ENCODE peak calls at places on chromosomes 16 and 17, in eight cellular contexts. K is tibial artery, I is suprapubic skin, J is lower lobe of right lung, X is tibial nerve, P is fibroblast of lung, M is psoas muscle, W is body of pancreas. U is an unnamed sample. For H3K4me1, the result is how much of the 10 kb centered on the place peaks cover.

GRCh38 chr17:3888343-3889171 is 4.3 kb downstream of the CAMKK1 start:
- DNase-seq in I (peak), W (peak), J (no peak), P (peak), M (peak), X (peak), K (peak), U (no peak)

GRCh38 chr17:34720760-34721159 is 141.4 kb downstream of the TMEM132E start:
- DNase-seq in K (no peak), P (no peak), W (no peak), X (no peak), M (no peak), I (no peak), J (no peak), U (peak)

GRCh38 chr16:1424028-1424427 is 3.5 kb upstream of the UQCC4 start:
- DNase-seq in I (no peak), M (no peak), W (no peak), X (no peak), K (no peak), J (no peak), P (no peak), U (no peak)

GRCh38 chr17:29345066-29345465 is 45.1 kb upstream of the TAOK1 start:
- DNase-seq in P (no peak), X (no peak), M (no peak), W (no peak), K (no peak), J (no peak), I (no peak), U (no peak)

GRCh38 chr16:63067141-63067540 is 1030.9 kb upstream of the CDH8 start:
- DNase-seq in I (no peak), J (no peak), M (no peak), P (no peak), K (no peak), X (no peak), W (no peak), U (no peak)

GRCh38 chr16:29784901-29785500 is 5.5 kb upstream of the KIF22 start:
- DNase-seq in X (peak), P (peak), M (peak), I (peak), J (peak), W (peak), K (peak), U (no peak)

GRCh38 chr16:86396918-86397317 is 113.4 kb upstream of the FOXF1 start:
- DNase-seq in W (no peak), M (no peak), P (peak), K (no peak), I (no peak), X (no peak), J (no peak), U (no peak)

GRCh38 chr17:82671071-82671470 is 22.8 kb upstream of the WDR45B start:
- DNase-seq in P (no peak), W (no peak), K (no peak), X (no peak), J (no peak), M (no peak), I (no peak), U (no peak)

GRCh38 chr16:89318871-89319627 is 101.5 kb downstream of the ZNF778 start:
- DNase-seq in J (peak), W (no peak), K (no peak), X (no peak), P (no peak), M (no peak), I (no peak), U (no peak)

GRCh38 chr16:48609453-48610023 is 442 bp downstream of the N4BP1 start:
- DNase-seq in K (peak), X (no peak), W (peak), J (peak), P (peak), M (peak), I (no peak), U (no peak)

GRCh38 chr16:14465799-14466198 is 164.3 kb downstream of the PARN start:
- DNase-seq in J (no peak), W (no peak), X (no peak), M (no peak), K (no peak), P (no peak), I (no peak), U (no peak)

GRCh38 chr16:64211306-64211705 is 910.6 kb downstream of the CDH11 start:
- DNase-seq in P (no peak), X (no peak), M (no peak), I (no peak), J (no peak), W (no peak), K (no peak), U (no peak)

GRCh38 chr17:28675980-28676379 is 14.0 kb downstream of the SUPT6H start:
- DNase-seq in M (no peak), W (no peak), I (no peak), P (no peak), K (no peak), J (no peak), X (no peak), U (no peak)

GRCh38 chr17:19707728-19708221 is 8.6 kb downstream of the SLC47A2 start:
- DNase-seq in M (no peak), X (no peak), P (no peak), I (no peak), W (no peak), K (no peak), J (no peak), U (no peak)

GRCh38 chr16:68128577-68129305 is 43.6 kb downstream of the NFATC3 start:
- DNase-seq in X (no peak), J (no peak), P (peak), W (no peak), K (no peak), I (no peak), M (no peak), U (no peak)

GRCh38 chr17:804541-805435 is 22.6 kb downstream of the MRM3 start:
- DNase-seq in W (no peak), M (no peak), X (no peak), I (no peak), K (no peak), J (no peak), P (no peak), U (no peak)

GRCh38 chr17:1905190-1905919 is 75.5 kb downstream of the RPA1 start:
- DNase-seq in K (no peak), J (no peak), X (no peak), M (no peak), P (no peak), W (no peak), I (no peak), U (no peak)

GRCh38 chr16:48613061-48613957 is 3.3 kb upstream of the N4BP1 start:
- DNase-seq in K (no peak), I (no peak), X (no peak), W (no peak), J (no peak), P (peak), M (no peak), U (no peak)

GRCh38 chr17:40095944-40096791 is 4.2 kb downstream of the NR1D1 start:
- DNase-seq in J (peak), I (no peak), M (peak), P (no peak), K (peak), W (no peak), X (peak), U (no peak)

GRCh38 chr16:68972720-68973119 is 129.4 kb downstream of the TANGO6 start:
- DNase-seq in J (no peak), P (peak), K (no peak), X (no peak), M (no peak), W (no peak), I (no peak), U (no peak)

GRCh38 chr16:21159281-21159951 is 942 bp downstream of the LDAF1 start:
- DNase-seq in P (peak), J (peak), M (peak), X (peak), K (peak), W (peak), I (peak), U (no peak)

GRCh38 chr16:21162661-21163151 is 4.2 kb downstream of the LDAF1 start:
- DNase-seq in K (peak), I (no peak), W (peak), J (no peak), M (peak), X (no peak), P (peak), U (no peak)

GRCh38 chr16:21160276-21160675 is 1.8 kb downstream of the LDAF1 start:
- DNase-seq in X (no peak), K (no peak), P (no peak), W (no peak), M (no peak), J (no peak), I (no peak), U (no peak)

GRCh38 chr16:21163576-21163975 is 5.1 kb downstream of the LDAF1 start:
- DNase-seq in J (no peak), W (no peak), M (no peak), I (no peak), X (no peak), P (no peak), K (no peak), U (no peak)

DNA sequence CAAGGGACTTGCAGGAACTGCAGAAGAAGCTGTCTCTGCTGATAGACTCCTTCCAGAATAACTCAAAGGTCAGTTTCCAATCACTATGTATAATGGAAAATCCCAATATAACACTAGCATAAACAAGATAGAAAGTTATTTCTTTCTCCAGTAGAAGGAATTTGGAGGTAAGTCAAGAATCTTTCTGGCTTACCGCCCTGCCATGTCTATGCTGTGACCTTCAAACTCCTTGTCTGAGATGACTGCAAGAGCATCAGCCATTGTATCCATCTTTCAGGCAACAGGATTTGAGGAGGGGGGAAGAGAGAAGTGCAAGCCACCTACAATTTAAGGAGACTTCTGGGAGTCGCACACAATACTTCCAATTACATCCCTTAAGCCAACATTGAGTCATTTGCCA is 2.7 kb downstream of the LDAF1 start:
- DNase-seq in X (no peak), I (no peak), M (no peak), P (no peak), K (no peak), J (no peak), W (no peak), U (no peak)
- H3K4me1 ChIP-seq in X (half or more), I (half or more), M (under half), P (under half), K (under half), J (under half), W (under half), U (under half)

GRCh38 chr16:57892041-57892440 is 78.9 kb downstream of the CNGB1 start:
- DNase-seq in J (no peak), W (no peak), M (no peak), I (no peak), X (no peak), K (no peak), P (peak), U (no peak)
- H3K4me3 ChIP-seq in J (no peak), W (no peak), M (no peak), I (no peak), X (no peak), K (no peak), P (no peak), U (no peak)

GRCh38 chr17:37673386-37673785 is 30.1 kb upstream of the DDX52 start:
- DNase-seq in J (no peak), K (no peak), X (no peak), P (no peak), I (no peak), M (no peak), W (no peak), U (no peak)

GRCh38 chr17:37671813-37672544 is 28.7 kb upstream of the DDX52 start:
- DNase-seq in P (peak), M (no peak), I (no peak), X (no peak), W (no peak), J (no peak), K (no peak), U (peak)

GRCh38 chr17:37674511-37674910 is 31.3 kb upstream of the DDX52 start:
- DNase-seq in J (no peak), K (no peak), M (no peak), I (no peak), P (no peak), W (no peak), X (no peak), U (no peak)

GRCh38 chr17:37671028-37671812 is 28.0 kb upstream of the DDX52 start:
- DNase-seq in P (no peak), X (no peak), W (no peak), M (no peak), J (no peak), I (no peak), K (no peak), U (no peak)

GRCh38 chr17:37672545-37673078 is 29.4 kb upstream of the DDX52 start:
- DNase-seq in X (no peak), I (no peak), W (no peak), M (no peak), P (no peak), K (no peak), J (no peak), U (no peak)
- H3K4me1 ChIP-seq in X (under half), I (under half), W (under half), M (under half), P (under half), K (under half), J (under half), U (under half)

GRCh38 chr16:75462804-75463203 is 1.7 kb downstream of the TMEM170A start:
- DNase-seq in I (no peak), X (no peak), M (no peak), W (no peak), J (no peak), K (no peak), P (peak), U (no peak)
- H3K4me3 ChIP-seq in I (peak), X (no peak), M (peak), W (no peak), J (peak), K (peak), P (peak), U (peak)

GRCh38 chr17:64306850-64307463 is 43.9 kb upstream of the TEX2 start:
- DNase-seq in K (peak), J (peak), I (no peak), M (peak), W (peak), X (peak), P (peak), U (no peak)

GRCh38 chr17:64300566-64300965 is 37.5 kb upstream of the TEX2 start:
- DNase-seq in I (no peak), J (no peak), P (no peak), X (no peak), W (no peak), K (no peak), M (no peak), U (no peak)

GRCh38 chr17:64309710-64310109 is 46.6 kb upstream of the TEX2 start:
- DNase-seq in W (no peak), I (no peak), K (no peak), M (no peak), J (no peak), P (no peak), X (no peak), U (no peak)

GRCh38 chr17:64309021-64309420 is 46.0 kb upstream of the TEX2 start:
- DNase-seq in X (no peak), M (no peak), I (no peak), J (no peak), P (no peak), W (no peak), K (no peak), U (no peak)

GRCh38 chr17:64304512-64304911 is 41.5 kb upstream of the TEX2 start:
- DNase-seq in M (no peak), X (no peak), I (no peak), W (no peak), K (no peak), J (no peak), P (no peak), U (no peak)
- H3K4me1 ChIP-seq in M (under half), X (under half), I (under half), W (under half), K (under half), J (under half), P (under half), U (under half)

DNA sequence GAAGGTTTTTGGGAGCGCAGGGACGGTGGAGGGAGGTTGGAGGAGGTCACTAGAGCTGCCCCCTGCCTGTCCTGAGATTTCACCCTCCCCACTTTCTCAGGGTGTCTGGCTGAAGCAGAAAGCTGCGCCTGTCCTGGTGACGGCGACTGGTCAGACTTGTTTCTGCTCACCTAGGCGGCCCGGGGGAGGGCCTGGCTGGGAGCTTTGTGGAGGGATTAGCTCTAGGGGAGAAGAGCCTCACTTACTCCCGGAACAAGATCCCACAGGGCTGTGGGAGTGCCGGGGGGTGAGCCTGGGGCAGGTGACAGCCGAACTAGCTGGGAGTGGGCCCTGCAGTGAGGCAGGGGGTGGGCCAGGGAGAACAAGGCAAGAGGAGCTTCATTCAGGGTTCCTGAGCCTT is 11.5 kb downstream of the NHERF1 start:
- DNase-seq in W (peak), X (no peak), I (no peak), K (no peak), J (peak), M (no peak), P (no peak), U (no peak)
- H3K4me3 ChIP-seq in W (no peak), X (no peak), I (peak), K (no peak), J (no peak), M (no peak), P (no peak), U (no peak)

GRCh38 chr16:10886739-10887269 is 9.8 kb downstream of the CIITA start:
- DNase-seq in J (no peak), M (no peak), W (no peak), K (no peak), X (no peak), P (no peak), I (no peak), U (no peak)
- H3K4me1 ChIP-seq in J (half or more), M (under half), W (under half), K (under half), X (under half), P (under half), I (under half), U (under half)

DNA sequence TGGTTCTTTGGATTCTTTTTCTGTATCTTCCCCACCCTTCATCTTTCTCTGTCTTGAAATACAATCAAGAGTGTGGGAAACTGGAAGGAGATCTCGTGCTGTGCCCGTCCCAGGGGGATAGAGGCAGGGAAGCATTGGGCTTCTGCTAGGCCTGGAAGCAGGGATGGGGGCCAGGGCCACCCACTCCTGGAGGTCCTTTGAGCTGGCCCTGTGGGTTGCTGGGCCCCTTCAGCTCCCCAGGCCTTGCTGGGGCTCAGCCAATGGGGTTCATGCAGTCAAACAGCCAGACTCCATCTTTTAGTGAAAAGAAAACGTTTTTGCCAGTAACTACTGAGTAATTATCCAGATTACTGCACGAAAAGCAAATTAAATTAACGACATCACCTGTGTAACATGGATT is 67.8 kb downstream of the CCDC182 start:
- DNase-seq in W (no peak), M (no peak), K (no peak), X (no peak), P (no peak), J (no peak), I (no peak), U (no peak)
- H3K4me3 ChIP-seq in W (no peak), M (no peak), K (no peak), X (no peak), P (no peak), J (no peak), I (no peak), U (no peak)

GRCh38 chr17:59844884-59845594 is 47.7 kb downstream of the TUBD1 start:
- DNase-seq in W (no peak), M (no peak), X (no peak), I (no peak), P (peak), K (no peak), J (no peak), U (no peak)
- H3K4me1 ChIP-seq in W (half or more), M (under half), X (half or more), I (half or more), P (under half), K (under half), J (half or more), U (half or more)

U was measured in Panc1.